ENCODE peak calls at places on chromosomes 3 and 15, in eight cellular contexts. W, L, P, T, Z, J, Q and B are unnamed samples.

GRCh38 chr3:11618897-11619296 is 24.8 kb downstream of the VGLL4 start:
- DNase-seq in W (no peak), L (no peak), P (peak; percentile 62), T (no peak), Z (no peak), J (no peak), Q (no peak), B (no peak)

GRCh38 chr3:15467227-15468181 is 40.1 kb downstream of the EAF1 start:
- DNase-seq in W (no peak), L (no peak), P (no peak), T (no peak), Z (no peak), J (no peak), Q (no peak), B (no peak)

GRCh38 chr3:149706905-149707304 is 45.4 kb downstream of the COMMD2 start:
- DNase-seq in W (no peak), L (peak; percentile 54), P (peak; percentile 44), T (no peak), Z (peak; percentile 15), J (no peak), Q (no peak), B (no peak)

GRCh38 chr3:57048728-57049127 is 11.7 kb upstream of the SPATA12 start:
- DNase-seq in W (no peak), L (no peak), P (no peak), T (no peak), Z (no peak), J (no peak), Q (no peak), B (no peak)

GRCh38 chr15:43134157-43134637 is 811 bp downstream of the TMEM62 start:
- DNase-seq in W (no peak), L (no peak), P (no peak), T (no peak), Z (no peak), J (no peak), Q (no peak), B (no peak)

GRCh38 chr15:63909819-63910437 is 76.2 kb upstream of the HERC1 start:
- DNase-seq in W (no peak), L (peak; percentile 53), P (peak; percentile 72), T (no peak), Z (no peak), J (no peak), Q (no peak), B (no peak)

GRCh38 chr3:129424185-129424841 is 4.1 kb downstream of the EFCAB12 start:
- DNase-seq in W (no peak), L (peak; percentile 24), P (no peak), T (no peak), Z (no peak), J (no peak), Q (no peak), B (no peak)

GRCh38 chr3:50617911-50618481 is 1.0 kb downstream of the MAPKAPK3 start:
- DNase-seq in W (no peak), L (no peak), P (no peak), T (no peak), Z (peak; percentile 54), J (peak; percentile 67), Q (no peak), B (no peak)

GRCh38 chr3:152270145-152270870 is 1.6 kb downstream of the MBNL1 start:
- DNase-seq in W (no peak), L (no peak), P (peak; percentile 47), T (no peak), Z (no peak), J (no peak), Q (no peak), B (no peak)

GRCh38 chr3:144104146-144104545 is 132.5 kb downstream of the DIPK2A start:
- DNase-seq in W (no peak), L (no peak), P (no peak), T (no peak), Z (no peak), J (no peak), Q (no peak), B (no peak)

GRCh38 chr3:152638707-152639450 is 196.1 kb upstream of the P2RY1 start:
- DNase-seq in W (no peak), L (no peak), P (peak; percentile 21), T (no peak), Z (peak; percentile 11), J (no peak), Q (no peak), B (no peak)

GRCh38 chr3:16302082-16302631 is 37.1 kb downstream of the OXNAD1 start:
- DNase-seq in W (no peak), L (no peak), P (no peak), T (no peak), Z (no peak), J (no peak), Q (no peak), B (no peak)

GRCh38 chr15:29018406-29018805 is 132.6 kb downstream of the APBA2 start:
- DNase-seq in W (no peak), L (no peak), P (no peak), T (no peak), Z (no peak), J (no peak), Q (no peak), B (no peak)

GRCh38 chr3:71430941-71431552 is 152.5 kb downstream of the FOXP1 start:
- DNase-seq in W (no peak), L (no peak), P (no peak), T (no peak), Z (no peak), J (no peak), Q (no peak), B (no peak)

GRCh38 chr3:40309925-40310635 is 573 bp downstream of the EIF1B start:
- DNase-seq in W (peak; percentile 43), L (peak; percentile 41), P (peak; percentile 54), T (peak; percentile 48), Z (peak; percentile 42), J (peak; percentile 84), Q (peak; percentile 62), B (peak; percentile 23)

DNA sequence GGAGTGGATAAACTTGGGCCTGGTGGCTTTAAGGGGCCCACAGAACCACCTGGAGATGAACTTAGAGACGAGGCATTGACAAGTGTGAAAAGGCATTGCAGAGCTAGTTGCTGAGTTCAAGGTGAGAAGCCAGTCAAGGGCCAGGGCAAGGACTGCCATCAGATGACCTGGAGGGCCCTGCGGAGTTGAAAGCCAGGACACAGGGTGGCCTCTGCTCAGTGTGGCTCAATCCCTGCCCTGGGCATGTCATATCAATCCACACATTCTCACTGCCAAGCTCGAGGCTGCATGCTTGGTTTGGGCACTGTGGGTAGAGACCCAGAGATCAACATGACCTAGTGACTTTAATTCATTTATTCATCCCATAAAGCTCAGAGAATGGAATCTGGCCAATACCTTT is 9.2 kb downstream of the PAQR5 start:
- DNase-seq in W (no peak), L (no peak), P (no peak), T (no peak), Z (no peak), J (peak; percentile 43), Q (no peak), B (no peak)
- TF ChIP-seq CTCF in W (no peak), L (no peak), P (no peak), T (no peak), Z (no peak), J (no peak), Q (no peak), B (no peak)

GRCh38 chr3:156527060-156527459 is 27.9 kb downstream of the SSR3 start:
- DNase-seq in W (no peak), L (no peak), P (no peak), T (no peak), Z (no peak), J (no peak), Q (no peak), B (no peak)

GRCh38 chr3:156518726-156519125 is 36.2 kb downstream of the SSR3 start:
- DNase-seq in W (no peak), L (peak; percentile 19), P (peak; percentile 75), T (no peak), Z (peak; percentile 13), J (no peak), Q (no peak), B (no peak)

GRCh38 chr3:156519758-156520162 is 35.2 kb downstream of the SSR3 start:
- DNase-seq in W (no peak), L (no peak), P (no peak), T (no peak), Z (no peak), J (no peak), Q (no peak), B (no peak)

GRCh38 chr3:156525808-156526207 is 29.1 kb downstream of the SSR3 start:
- DNase-seq in W (no peak), L (peak; percentile 35), P (no peak), T (no peak), Z (no peak), J (no peak), Q (no peak), B (no peak)

DNA sequence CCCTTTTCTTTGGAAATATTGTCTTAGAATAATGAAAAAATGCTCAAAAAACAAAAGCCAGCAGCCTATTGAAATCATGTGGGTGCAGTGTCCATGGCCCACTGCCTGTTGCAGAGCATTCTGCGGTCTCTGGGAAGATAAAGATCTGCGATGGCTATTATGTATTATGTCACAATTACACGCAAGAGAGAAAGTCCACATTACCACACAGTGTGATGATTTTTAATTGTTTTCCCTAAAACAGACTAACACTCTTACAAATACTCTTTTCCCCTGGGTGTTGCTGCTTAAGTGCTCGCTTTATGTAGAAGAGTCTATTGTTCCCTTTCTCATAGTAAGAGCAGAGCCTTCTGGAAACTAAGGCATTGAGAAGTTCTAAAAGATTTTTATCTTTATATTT is 32.2 kb downstream of the SSR3 start:
- DNase-seq in W (no peak), L (no peak), P (no peak), T (no peak), Z (no peak), J (no peak), Q (no peak), B (no peak)
- TF ChIP-seq CTCF in W (no peak), L (no peak), P (no peak), T (no peak), Z (no peak), J (no peak), Q (no peak), B (no peak)

GRCh38 chr3:111862974-111863373 is 3.9 kb downstream of the PHLDB2 start:
- DNase-seq in W (no peak), L (no peak), P (no peak), T (no peak), Z (no peak), J (no peak), Q (no peak), B (no peak)

GRCh38 chr3:111863942-111864341 is 4.9 kb downstream of the PHLDB2 start:
- DNase-seq in W (no peak), L (peak; percentile 16), P (peak; percentile 48), T (no peak), Z (peak; percentile 35), J (no peak), Q (no peak), B (no peak)

GRCh38 chr3:111867889-111868426 is 8.9 kb downstream of the PHLDB2 start:
- DNase-seq in W (no peak), L (no peak), P (no peak), T (no peak), Z (no peak), J (no peak), Q (no peak), B (no peak)

GRCh38 chr3:111862415-111862814 is 3.4 kb downstream of the PHLDB2 start:
- DNase-seq in W (no peak), L (no peak), P (no peak), T (no peak), Z (no peak), J (no peak), Q (no peak), B (no peak)

GRCh38 chr3:111864821-111865656 is 6.0 kb downstream of the PHLDB2 start:
- DNase-seq in W (peak; percentile 11), L (peak; percentile 94), P (peak; percentile 96), T (no peak), Z (peak; percentile 60), J (no peak), Q (no peak), B (no peak)
- TF ChIP-seq CTCF in W (no peak), L (peak; percentile 37), P (peak; percentile 40), T (no peak), Z (peak; percentile 55), J (no peak), Q (no peak), B (no peak)

GRCh38 chr3:125054436-125055164 is 1.2 kb downstream of the HEG1 start:
- DNase-seq in W (no peak), L (peak; percentile 68), P (peak; percentile 72), T (no peak), Z (no peak), J (no peak), Q (no peak), B (no peak)
- TF ChIP-seq CTCF in W (no peak), L (peak; percentile 8), P (peak; percentile 12), T (no peak), Z (peak; percentile 33), J (peak; percentile 20), Q (no peak), B (no peak)